ENCODE peak calls at places on chromosomes 16 and 17, in six cellular contexts. P is lower leg skin, M is heart right ventricle, Y is prostate gland, V is IMR-90, S is progenitor cell of endocrine pancreas. C is an unnamed sample.

GRCh38 chr17:21511368-21512195 is 135.4 kb downstream of the KCNJ12 start:
- DNase-seq in S (peak), V (peak), M (peak), P (peak), Y (peak), C (peak)

GRCh38 chr17:6476834-6477210 is 32.6 kb downstream of the PIMREG start:
- DNase-seq in V (no peak), Y (no peak), M (no peak), S (no peak), P (no peak), C (no peak)

GRCh38 chr17:10243905-10244844 is 45.8 kb upstream of the GAS7 start:
- DNase-seq in P (peak), S (no peak), M (no peak), Y (no peak), V (peak), C (no peak)

GRCh38 chr17:62653002-62653830 is 25.7 kb downstream of the MRC2 start:
- DNase-seq in P (no peak), S (no peak), Y (no peak), M (peak), V (peak), C (peak)

GRCh38 chr16:48426244-48427135 is 41.3 kb upstream of the SIAH1 start:
- DNase-seq in Y (no peak), V (peak), P (no peak), M (no peak), S (no peak), C (no peak)

GRCh38 chr16:58218786-58219185 is 20.9 kb upstream of the CSNK2A2 start:
- DNase-seq in V (no peak), S (no peak), M (no peak), Y (no peak), P (no peak), C (no peak)

GRCh38 chr16:20866161-20866772 is 33.9 kb downstream of the DCUN1D3 start:
- DNase-seq in M (peak), P (no peak), Y (no peak), V (peak), S (no peak), C (peak)

GRCh38 chr17:192666-193425 is 11.4 kb upstream of the DOC2B start:
- DNase-seq in Y (no peak), P (no peak), S (no peak), V (no peak), M (no peak), C (no peak)

GRCh38 chr17:81295678-81296381 is 723 bp upstream of the SLC38A10 start:
- DNase-seq in Y (peak), P (no peak), M (no peak), V (peak), S (peak), C (no peak)

GRCh38 chr16:53642094-53642493 is 61.6 kb downstream of the RPGRIP1L start:
- DNase-seq in S (no peak), Y (no peak), P (no peak), V (no peak), M (no peak), C (no peak)
- TF ChIP-seq CTCF in S (no peak), Y (no peak), P (no peak), V (no peak), M (no peak), C (no peak)

DNA sequence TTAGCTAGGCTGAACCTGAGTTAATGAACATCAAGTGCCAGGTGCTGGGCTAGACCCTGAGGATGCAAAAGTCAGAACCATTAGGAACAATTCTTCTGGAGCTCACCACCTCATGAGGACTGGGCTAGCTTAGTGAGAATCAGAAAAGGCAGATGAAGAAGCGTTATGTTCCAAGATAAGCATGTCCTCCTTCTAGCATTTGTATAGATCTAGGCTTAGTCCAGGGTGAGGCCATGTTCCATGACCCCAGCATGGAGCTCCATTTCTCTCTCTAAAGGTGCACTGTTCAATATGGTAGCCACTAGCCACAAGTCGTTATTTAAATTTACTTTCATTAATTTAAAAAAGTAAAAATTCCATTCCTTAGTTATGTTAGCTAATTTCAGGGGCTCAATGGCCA is 365.3 kb upstream of the CCL2 start:
- DNase-seq in S (no peak), M (no peak), P (no peak), Y (no peak), V (no peak), C (no peak)
- TF ChIP-seq CTCF in S (no peak), M (no peak), P (no peak), Y (no peak), V (no peak), C (no peak)

GRCh38 chr17:51391992-51392654 is 131.8 kb downstream of the UTP18 start:
- DNase-seq in P (no peak), V (no peak), M (no peak), S (no peak), Y (no peak), C (no peak)
- TF ChIP-seq CTCF in P (no peak), V (no peak), M (no peak), S (no peak), Y (no peak), C (no peak)

GRCh38 chr17:40726919-40727318 is 23.4 kb upstream of the KRT24 start:
- DNase-seq in V (peak), Y (no peak), S (no peak), M (no peak), P (no peak), C (no peak)
- TF ChIP-seq CTCF in V (peak), Y (peak), S (peak), M (peak), P (no peak), C (no peak)

GRCh38 chr16:68596266-68596665 is 48.8 kb upstream of the CDH3 start:
- DNase-seq in V (no peak), P (no peak), S (no peak), M (no peak), Y (no peak), C (no peak)

GRCh38 chr16:68590201-68590994 is 51.3 kb downstream of the ZFP90 start:
- DNase-seq in V (peak), S (peak), P (no peak), Y (peak), M (no peak), C (peak)

GRCh38 chr16:68592466-68593337 is 52.4 kb upstream of the CDH3 start:
- DNase-seq in M (no peak), Y (no peak), V (no peak), S (no peak), P (no peak), C (no peak)
- TF ChIP-seq CTCF in M (no peak), Y (peak), V (peak), S (peak), P (no peak), C (peak)

GRCh38 chr16:22805326-22805725 is 8.6 kb upstream of the HS3ST2 start:
- DNase-seq in V (no peak), S (no peak), Y (no peak), M (no peak), P (no peak), C (no peak)
- TF ChIP-seq CTCF in V (no peak), S (no peak), Y (no peak), M (no peak), P (no peak), C (no peak)

C was measured in glutamatergic neuron.